ENCODE peak calls at places on chromosomes 6 and 20, in ten cellular contexts. B is H1, H is tibial nerve, T is uterus, K is breast epithelium, L is adrenal gland, X is IMR-90, G is ovary, I is heart left ventricle, W is body of pancreas. M is an unnamed sample. For H3K4me1 and H3K36me3, the result is how much of the 10 kb centered on the place peaks cover.

GRCh38 chr20:47287609-47288144 is 68.8 kb downstream of the ZMYND8 start:
- DNase-seq in T (no peak), I (no peak), K (no peak), H (no peak), W (no peak), B (no peak), X (no peak), G (no peak), L (no peak), M (no peak)

GRCh38 chr6:156695747-156696146 is 81.4 kb upstream of the ARID1B start:
- DNase-seq in X (no peak), K (no peak), W (no peak), B (no peak), H (no peak), I (no peak), G (no peak), L (no peak), T (no peak), M (no peak)

GRCh38 chr6:24982231-24982630 is 46.5 kb upstream of the RIPOR2 start:
- DNase-seq in G (no peak), B (no peak), W (no peak), L (no peak), X (peak), T (no peak), I (no peak), H (no peak), K (no peak), M (no peak)

GRCh38 chr6:90621581-90621980 is 34.7 kb upstream of the MAP3K7 start:
- DNase-seq in X (no peak), W (no peak), G (no peak), B (no peak), H (no peak), I (no peak), T (no peak), K (no peak), L (no peak), M (no peak)

GRCh38 chr6:130643361-130643760 is 183.8 kb upstream of the SMLR1 start:
- DNase-seq in K (no peak), W (no peak), B (no peak), T (no peak), I (no peak), G (no peak), L (no peak), H (no peak), X (no peak), M (no peak)

GRCh38 chr20:24275946-24276705 is 193.3 kb upstream of the SYNDIG1 start:
- DNase-seq in K (no peak), X (no peak), W (no peak), I (no peak), G (no peak), H (no peak), L (no peak), B (no peak), T (no peak), M (no peak)

GRCh38 chr6:40379811-40380210 is 207.4 kb downstream of the LRFN2 start:
- DNase-seq in I (no peak), B (no peak), K (no peak), W (no peak), G (no peak), H (no peak), L (no peak), T (no peak), X (no peak), M (no peak)

GRCh38 chr6:89610149-89610642 is 28.4 kb downstream of the LYRM2 start:
- DNase-seq in G (peak), T (peak), L (peak), W (peak), B (no peak), I (peak), H (peak), X (peak), K (peak), M (peak)

GRCh38 chr6:16086970-16087369 is 41.9 kb upstream of the MYLIP start:
- DNase-seq in W (no peak), X (no peak), L (no peak), I (no peak), B (no peak), G (no peak), K (no peak), T (no peak), H (no peak), M (no peak)

GRCh38 chr6:1601616-1602355 is 7.9 kb upstream of the FOXC1 start:
- DNase-seq in B (no peak), H (no peak), G (no peak), L (no peak), W (no peak), I (no peak), K (no peak), X (no peak), T (no peak), M (no peak)

GRCh38 chr6:17705428-17705777 is 1.3 kb downstream of the NUP153 start:
- DNase-seq in X (peak), H (no peak), K (peak), W (peak), T (peak), I (peak), B (no peak), L (peak), G (peak), M (no peak)

GRCh38 chr6:72783667-72784066 is 161.8 kb downstream of the KCNQ5 start:
- DNase-seq in L (no peak), X (peak), H (no peak), K (no peak), G (no peak), B (no peak), T (no peak), W (no peak), I (no peak), M (no peak)

GRCh38 chr20:33005908-33006775 is 1.4 kb upstream of the BPIFB2 start:
- DNase-seq in B (no peak), L (no peak), I (no peak), W (no peak), T (no peak), H (no peak), G (no peak), K (no peak), X (no peak), M (no peak)

GRCh38 chr20:11852189-11852588 is 65.5 kb upstream of the BTBD3 start:
- DNase-seq in K (no peak), G (no peak), T (no peak), B (no peak), I (no peak), X (no peak), L (no peak), H (no peak), W (no peak), M (no peak)

GRCh38 chr6:125789167-125789566 is 1.6 kb upstream of the NCOA7 start:
- DNase-seq in I (no peak), X (no peak), H (peak), B (no peak), L (peak), W (no peak), K (no peak), G (no peak), T (no peak), M (peak)

GRCh38 chr6:5121956-5122355 is 36.8 kb downstream of the PPP1R3G start:
- DNase-seq in I (no peak), B (no peak), T (no peak), G (no peak), L (no peak), K (no peak), H (no peak), X (no peak), W (no peak), M (no peak)

GRCh38 chr6:126156973-126157372 is 170.6 kb downstream of the TRMT11 start:
- DNase-seq in I (no peak), W (no peak), H (no peak), K (no peak), G (no peak), T (no peak), L (no peak), B (no peak), X (no peak), M (no peak)

GRCh38 chr6:128280960-128281359 is 239.4 kb downstream of the PTPRK start:
- DNase-seq in H (no peak), B (no peak), K (no peak), I (no peak), L (no peak), W (no peak), T (no peak), G (no peak), X (no peak), M (no peak)

GRCh38 chr6:137717074-137718073 is 149.7 kb upstream of the TNFAIP3 start:
- DNase-seq in T (no peak), G (no peak), I (no peak), X (no peak), H (no peak), K (no peak), W (no peak), B (no peak), L (no peak), M (no peak)

GRCh38 chr6:79671605-79672266 is 40.6 kb downstream of the SH3BGRL2 start:
- DNase-seq in G (no peak), X (peak), W (peak), I (peak), B (no peak), L (peak), K (peak), T (peak), H (no peak), M (no peak)

GRCh38 chr6:66926060-66926459 is 1219.0 kb upstream of the EYS start:
- DNase-seq in W (no peak), I (no peak), T (no peak), X (no peak), L (peak), G (no peak), B (no peak), H (no peak), K (no peak), M (no peak)

GRCh38 chr6:125611573-125612399 is 137.6 kb upstream of the HEY2 start:
- DNase-seq in G (no peak), T (no peak), X (no peak), I (peak), H (no peak), L (peak), B (no peak), K (no peak), W (peak), M (peak)

GRCh38 chr20:46065006-46065405 is 24.8 kb downstream of the NCOA5 start:
- DNase-seq in I (no peak), L (no peak), G (no peak), H (no peak), T (no peak), W (no peak), X (no peak), B (no peak), K (no peak), M (no peak)

GRCh38 chr6:40774932-40775331 is 187.8 kb upstream of the LRFN2 start:
- DNase-seq in G (no peak), K (no peak), I (no peak), L (no peak), H (no peak), X (no peak), W (no peak), T (no peak), B (no peak), M (no peak)

GRCh38 chr6:151325075-151326050 is 66.0 kb downstream of the ZBTB2 start:
- DNase-seq in L (peak), B (no peak), T (peak), I (peak), X (peak), K (no peak), H (peak), W (peak), G (peak), M (peak)

GRCh38 chr6:164097557-164098398 is 683.3 kb downstream of the QKI start:
- DNase-seq in T (peak), W (no peak), K (no peak), G (no peak), X (peak), L (peak), B (no peak), I (no peak), H (no peak), M (peak)

GRCh38 chr6:163860194-163861081 is 445.9 kb downstream of the QKI start:
- DNase-seq in H (no peak), K (no peak), G (no peak), B (no peak), X (peak), I (peak), W (no peak), L (no peak), T (no peak), M (no peak)

GRCh38 chr6:39915866-39916265 is 18.4 kb downstream of the MOCS1 start:
- DNase-seq in T (no peak), B (no peak), K (no peak), X (no peak), I (no peak), H (no peak), W (no peak), G (no peak), L (no peak), M (no peak)

GRCh38 chr20:17911927-17912326 is 56.7 kb downstream of the SNX5 start:
- DNase-seq in X (no peak), G (no peak), I (no peak), K (no peak), H (no peak), B (no peak), W (no peak), T (no peak), L (no peak), M (no peak)

GRCh38 chr6:99709062-99709461 is 102.4 kb downstream of the PRDM13 start:
- DNase-seq in L (no peak), G (no peak), K (no peak), W (no peak), H (no peak), T (no peak), B (no peak), I (no peak), X (no peak), M (no peak)

GRCh38 chr6:29146154-29146553 is 24.6 kb upstream of the OR2J2 start:
- DNase-seq in W (no peak), X (no peak), I (no peak), L (no peak), G (no peak), H (no peak), B (no peak), T (no peak), K (no peak), M (no peak)

GRCh38 chr6:114281496-114281895 is 61.3 kb downstream of the HS3ST5 start:
- DNase-seq in K (no peak), G (no peak), X (no peak), W (no peak), I (no peak), B (no peak), L (no peak), T (no peak), H (no peak), M (no peak)

GRCh38 chr6:17012421-17013225 is 89.2 kb upstream of the STMND1 start:
- DNase-seq in H (no peak), G (no peak), X (peak), I (no peak), L (no peak), B (peak), T (peak), K (peak), W (no peak), M (peak)

GRCh38 chr6:137709424-137710281 is 157.4 kb upstream of the TNFAIP3 start:
- DNase-seq in B (no peak), G (no peak), X (peak), H (no peak), K (no peak), I (no peak), L (no peak), T (no peak), W (no peak), M (no peak)

GRCh38 chr6:142947702-142948480 is 2.9 kb upstream of the HIVEP2 start:
- DNase-seq in W (no peak), B (no peak), I (no peak), L (no peak), T (no peak), G (no peak), X (no peak), K (no peak), H (no peak), M (peak)

GRCh38 chr6:90895299-90896164 is 308.7 kb upstream of the MAP3K7 start:
- DNase-seq in T (no peak), X (no peak), W (no peak), G (no peak), B (no peak), K (no peak), L (no peak), H (no peak), I (no peak), M (no peak)

GRCh38 chr6:155264704-155265320 is 999 bp downstream of the CLDN20 start:
- DNase-seq in X (no peak), I (no peak), T (no peak), G (no peak), L (no peak), W (no peak), H (no peak), B (no peak), K (no peak), M (no peak)

GRCh38 chr20:10662661-10663458 is 10.9 kb downstream of the JAG1 start:
- DNase-seq in K (no peak), W (no peak), T (peak), B (no peak), G (no peak), H (no peak), X (no peak), L (no peak), I (no peak), M (no peak)
- H3K4me1 ChIP-seq in K (under half), W (half or more), T (under half), B (under half), G (under half), H (under half), X (under half), L (under half), I (under half), M (under half)

GRCh38 chr6:161162722-161163121 is 111.1 kb downstream of the AGPAT4 start:
- DNase-seq in G (no peak), T (no peak), K (no peak), H (no peak), L (no peak), B (no peak), X (no peak), I (no peak), W (no peak), M (no peak)
- H3K36me3 ChIP-seq in G (under half), T (under half), K (under half), H (under half), L (under half), B (under half), X (under half), I (under half), W (under half), M (under half)

GRCh38 chr6:52576392-52577021 is 353 bp downstream of the TRAM2 start:
- DNase-seq in L (peak), W (peak), G (peak), B (no peak), K (peak), X (peak), T (peak), H (peak), I (peak), M (peak)

GRCh38 chr6:52576054-52576391 is 837 bp downstream of the TRAM2 start:
- DNase-seq in H (no peak), G (peak), K (no peak), L (no peak), W (no peak), I (no peak), B (no peak), T (no peak), X (no peak), M (peak)

GRCh38 chr6:52574709-52575489 is 2.0 kb downstream of the TRAM2 start:
- DNase-seq in L (no peak), K (peak), T (no peak), I (peak), H (peak), W (no peak), G (no peak), X (no peak), B (no peak), M (peak)

GRCh38 chr6:52577022-52577777 is at the start of gene TRAM2:
- DNase-seq in B (no peak), I (peak), X (peak), L (peak), W (peak), T (peak), G (peak), K (peak), H (peak), M (peak)

GRCh38 chr6:52575490-52575868 is 1.4 kb downstream of the TRAM2 start:
- DNase-seq in B (no peak), X (no peak), I (no peak), K (no peak), H (no peak), T (no peak), W (no peak), G (no peak), L (no peak), M (no peak)
- TF ChIP-seq POLR2A in B (no peak), X (no peak), I (no peak), K (no peak), H (no peak), T (no peak), W (no peak), G (no peak), L (no peak), M (no peak)

GRCh38 chr6:34920097-34920496 is 31.0 kb downstream of the ANKS1A start:
- DNase-seq in L (no peak), X (no peak), H (no peak), I (no peak), W (no peak), K (no peak), B (no peak), T (no peak), G (no peak), M (no peak)

GRCh38 chr6:34919651-34920050 is 30.6 kb downstream of the ANKS1A start:
- DNase-seq in B (no peak), T (no peak), L (no peak), I (no peak), X (peak), H (no peak), K (no peak), G (no peak), W (no peak), M (no peak)

GRCh38 chr6:34914358-34914757 is 25.3 kb downstream of the ANKS1A start:
- DNase-seq in B (no peak), G (no peak), H (no peak), I (no peak), K (no peak), W (no peak), L (no peak), T (no peak), X (no peak), M (no peak)

GRCh38 chr6:34916348-34916967 is 27.4 kb downstream of the ANKS1A start:
- DNase-seq in X (peak), B (no peak), H (no peak), K (no peak), T (no peak), L (no peak), W (no peak), I (no peak), G (no peak), M (no peak)

GRCh38 chr6:34917626-34918285 is 28.7 kb downstream of the ANKS1A start:
- DNase-seq in H (no peak), G (no peak), I (no peak), L (no peak), T (no peak), B (no peak), W (no peak), K (no peak), X (no peak), M (no peak)
- H3K4me1 ChIP-seq in H (under half), G (under half), I (under half), L (under half), T (under half), B (under half), W (under half), K (under half), X (under half), M (under half)

DNA sequence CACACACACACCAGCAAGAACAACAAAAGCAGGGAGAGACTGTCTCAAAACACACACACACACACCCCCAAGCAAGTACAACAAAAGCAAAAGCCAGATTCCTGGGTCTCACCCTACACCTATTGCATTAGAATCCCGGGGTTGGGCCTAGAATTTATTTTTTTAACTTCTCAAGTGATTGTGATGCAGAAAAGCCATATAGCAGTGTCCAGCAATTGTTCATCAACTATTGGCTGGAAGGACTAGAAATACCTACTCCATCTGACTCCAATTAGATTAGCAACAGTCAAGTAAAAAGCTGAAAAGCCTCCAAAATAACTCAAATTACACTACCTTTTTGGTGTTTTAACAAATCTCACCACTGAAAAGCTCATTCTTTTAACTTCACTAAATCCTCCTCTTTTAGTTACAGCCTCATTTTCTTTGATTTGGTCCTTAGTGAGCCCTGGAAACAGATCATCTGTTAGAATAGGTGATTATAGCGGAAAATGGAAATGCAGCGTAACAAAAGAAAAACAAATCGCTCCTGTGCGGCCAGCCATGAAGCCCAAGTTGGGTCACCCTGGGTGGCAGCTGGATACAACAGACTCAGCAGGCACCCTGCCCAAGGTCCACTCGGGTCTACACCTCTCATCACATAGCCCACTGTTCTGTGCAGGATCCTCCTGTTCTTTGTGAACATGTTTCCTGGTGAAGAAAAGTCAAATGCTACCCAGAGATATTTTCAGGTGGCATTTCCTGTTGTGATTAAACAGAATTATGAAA is 38.7 kb downstream of the STAU1 start:
- DNase-seq in L (no peak), X (no peak), K (no peak), H (no peak), W (no peak), T (no peak), G (no peak), I (no peak), B (no peak), M (no peak)
- H3K36me3 ChIP-seq in L (under half), X (under half), K (under half), H (under half), W (under half), T (under half), G (under half), I (under half), B (under half), M (under half)

DNA sequence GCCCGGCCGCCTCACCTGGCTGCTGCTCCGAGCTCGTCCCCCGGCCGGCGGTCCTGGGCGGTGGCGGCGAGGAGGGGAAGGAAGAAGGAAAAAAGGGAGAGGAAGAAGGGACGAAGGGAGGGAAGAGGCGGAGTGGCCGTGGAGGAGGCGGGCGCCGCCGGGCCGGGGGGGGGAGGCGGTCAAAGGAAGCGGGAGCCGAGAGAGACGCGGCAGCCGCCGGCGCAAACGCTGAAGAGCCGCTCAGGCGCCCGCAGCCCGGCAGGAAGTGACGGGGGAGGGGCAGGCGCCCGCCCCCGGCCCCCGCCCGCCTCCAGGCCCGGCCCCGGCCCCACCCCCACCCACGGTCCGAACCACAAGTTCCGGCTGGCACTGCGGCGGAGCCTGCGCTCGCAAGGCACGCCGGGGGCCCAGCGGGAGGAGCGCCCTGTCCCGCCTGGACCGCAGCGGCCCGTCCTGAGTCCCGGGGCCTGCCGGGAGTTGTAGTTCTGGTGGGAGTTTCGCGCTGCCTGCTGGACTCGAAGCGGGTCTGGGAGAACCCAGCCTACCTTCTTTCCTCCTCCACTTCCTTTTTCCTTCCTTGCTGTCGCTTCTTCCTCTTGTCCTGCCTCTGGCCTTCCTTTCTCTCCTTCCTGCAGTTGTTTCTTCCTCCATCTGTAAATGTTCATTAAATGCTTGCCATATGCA is at the start of gene STAU1:
- DNase-seq in G (peak), T (peak), H (peak), I (peak), W (peak), B (peak), X (peak), K (peak), L (peak), M (peak)
- TF ChIP-seq POLR2A in G (peak), T (peak), H (peak), I (peak), W (peak), B (peak), X (peak), K (peak), L (peak), M (no peak)